ENCODE peak calls at places on chromosomes 4 and X, in four cellular contexts. One of them, this sample, is unnamed.

GRCh38 chr4:61911313-61911756 is 711.2 kb downstream of the ADGRL3 start:
- DNase-seq in A549: no peak
- DNase-seq in K562: no peak
- DNase-seq in GM12878: no peak
- DNase-seq in this sample: no peak

GRCh38 chr4:56655209-56655626 is 25.9 kb downstream of the HOPX start:
- DNase-seq in A549: no peak
- DNase-seq in K562: no peak
- DNase-seq in GM12878: no peak
- DNase-seq in this sample: no peak

GRCh38 chr4:6368096-6368495 is 98.4 kb downstream of the WFS1 start:
- DNase-seq in A549: no peak
- DNase-seq in K562: no peak
- DNase-seq in GM12878: no peak
- DNase-seq in this sample: no peak

GRCh38 chr4:57499786-57500185 is 389.6 kb upstream of the IGFBP7 start:
- DNase-seq in A549: peak
- DNase-seq in K562: no peak
- DNase-seq in GM12878: no peak
- DNase-seq in this sample: peak

GRCh38 chr4:67456577-67457196 is 88.6 kb downstream of the CENPC start:
- DNase-seq in A549: no peak
- DNase-seq in K562: no peak
- DNase-seq in GM12878: no peak
- DNase-seq in this sample: no peak

GRCh38 chrX:45557390-45557789 is 356.7 kb upstream of the DIPK2B start:
- DNase-seq in A549: peak
- DNase-seq in K562: no peak
- DNase-seq in GM12878: no peak
- DNase-seq in this sample: no peak

GRCh38 chr4:93478805-93479204 is 349.7 kb upstream of the ATOH1 start:
- DNase-seq in A549: no peak
- DNase-seq in K562: no peak
- DNase-seq in GM12878: no peak
- DNase-seq in this sample: no peak

GRCh38 chr4:174214102-174214878 is 69.2 kb downstream of the FBXO8 start:
- DNase-seq in A549: no peak
- DNase-seq in K562: no peak
- DNase-seq in GM12878: no peak
- DNase-seq in this sample: no peak

GRCh38 chrX:71621644-71622346 is 3.5 kb upstream of the CXCR3 start:
- DNase-seq in A549: no peak
- DNase-seq in K562: no peak
- DNase-seq in GM12878: no peak
- DNase-seq in this sample: no peak

GRCh38 chrX:124406294-124407013 is 60.1 kb downstream of the SH2D1A start:
- DNase-seq in A549: peak
- DNase-seq in K562: peak
- DNase-seq in GM12878: no peak
- DNase-seq in this sample: peak

GRCh38 chrX:2584216-2584615 is 83.4 kb upstream of the DHRSX start:
- DNase-seq in A549: no peak
- DNase-seq in K562: no peak
- DNase-seq in GM12878: no peak
- DNase-seq in this sample: no peak

GRCh38 chr4:1766336-1767057 is 26.6 kb upstream of the FGFR3 start:
- DNase-seq in A549: peak
- DNase-seq in K562: peak
- DNase-seq in GM12878: no peak
- DNase-seq in this sample: peak

GRCh38 chr4:185775792-185776555 is 36.0 kb downstream of the SORBS2 start:
- DNase-seq in A549: no peak
- DNase-seq in K562: no peak
- DNase-seq in GM12878: no peak
- DNase-seq in this sample: no peak

GRCh38 chr4:98289375-98289774 is 28.2 kb downstream of the RAP1GDS1 start:
- DNase-seq in A549: no peak
- DNase-seq in K562: no peak
- DNase-seq in GM12878: peak
- DNase-seq in this sample: no peak

GRCh38 chr4:142480244-142480643 is 365.9 kb downstream of the INPP4B start:
- DNase-seq in A549: peak
- DNase-seq in K562: no peak
- DNase-seq in GM12878: no peak
- DNase-seq in this sample: no peak

GRCh38 chr4:180665994-180666818 is 1577.0 kb upstream of the TENM3 start:
- DNase-seq in A549: peak
- DNase-seq in K562: peak
- DNase-seq in GM12878: no peak
- DNase-seq in this sample: peak

GRCh38 chr4:147985376-147985775 is 253.5 kb downstream of the ARHGAP10 start:
- DNase-seq in A549: no peak
- DNase-seq in K562: no peak
- DNase-seq in GM12878: no peak
- DNase-seq in this sample: no peak

DNA sequence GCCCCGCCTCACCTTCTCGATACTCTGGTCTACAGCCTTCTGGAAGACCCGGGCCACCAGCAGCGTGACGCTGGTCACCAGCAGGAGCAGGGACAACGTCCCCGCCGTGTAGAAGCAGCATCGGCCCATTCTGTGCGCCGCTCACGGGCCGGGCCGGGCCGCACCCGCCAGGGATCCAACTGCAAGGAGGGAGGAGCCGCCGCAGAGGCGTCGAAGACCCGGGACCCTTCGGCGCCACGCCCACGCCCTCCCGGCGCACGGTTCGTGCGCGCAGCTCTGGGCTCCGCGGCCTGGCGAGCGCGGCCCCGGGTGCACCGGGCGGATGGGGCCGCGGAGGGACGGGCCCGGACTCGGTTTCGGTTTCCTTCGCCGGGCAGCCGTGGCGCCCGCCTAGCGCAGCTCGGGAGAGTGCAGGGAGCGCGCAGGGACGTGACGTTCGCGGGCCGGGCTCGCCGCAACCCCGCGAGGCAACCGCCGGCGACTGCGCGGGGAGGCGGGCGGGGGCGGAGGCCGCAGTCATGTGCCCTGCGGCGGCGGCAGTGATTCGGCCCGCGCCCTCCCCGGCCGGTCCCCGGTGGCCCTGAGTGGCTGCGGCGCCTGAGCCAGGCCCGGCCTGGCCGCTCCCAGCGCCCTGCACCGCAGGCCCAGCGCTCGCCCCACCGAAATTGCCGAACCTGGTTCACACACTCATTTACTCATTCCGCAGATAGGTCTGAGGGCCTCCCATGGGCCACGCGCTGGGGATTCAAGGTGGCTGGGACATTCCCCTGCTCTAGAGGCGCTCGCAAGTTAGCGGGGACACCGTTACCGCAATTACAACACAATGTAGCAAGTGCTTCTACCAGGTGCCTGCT is at the start of gene SCARB2:
- DNase-seq in A549: peak
- DNase-seq in K562: peak
- DNase-seq in GM12878: no peak
- DNase-seq in this sample: peak
- TF ChIP-seq CHD4 in A549: no peak
- TF ChIP-seq CHD4 in K562: no peak
- TF ChIP-seq CHD4 in GM12878: no peak
- TF ChIP-seq CHD4 in this sample: no peak

DNA sequence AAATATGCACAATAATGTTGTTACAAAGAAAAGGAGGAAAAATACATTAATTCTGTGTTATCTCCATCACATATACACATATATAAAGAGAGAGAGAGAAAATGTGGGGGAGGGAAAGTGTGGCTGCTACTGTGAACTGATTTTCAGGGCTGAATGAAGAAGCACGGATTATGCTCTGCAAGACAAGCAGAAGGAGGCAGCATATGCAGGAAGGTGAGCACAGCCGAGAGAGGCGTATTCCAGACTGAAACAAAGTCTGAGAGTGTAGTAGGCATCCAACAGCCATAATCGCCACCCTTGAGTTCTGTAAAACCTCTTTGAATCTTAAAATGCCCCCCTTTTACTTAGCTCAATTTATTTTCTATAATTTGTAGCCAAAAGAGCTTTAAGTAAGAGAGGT is 1081.7 kb upstream of the GRID2 start:
- DNase-seq in A549: no peak
- DNase-seq in K562: no peak
- DNase-seq in GM12878: no peak
- DNase-seq in this sample: no peak
- TF ChIP-seq CHD4 in A549: no peak
- TF ChIP-seq CHD4 in K562: no peak
- TF ChIP-seq CHD4 in GM12878: no peak
- TF ChIP-seq CHD4 in this sample: no peak

DNA sequence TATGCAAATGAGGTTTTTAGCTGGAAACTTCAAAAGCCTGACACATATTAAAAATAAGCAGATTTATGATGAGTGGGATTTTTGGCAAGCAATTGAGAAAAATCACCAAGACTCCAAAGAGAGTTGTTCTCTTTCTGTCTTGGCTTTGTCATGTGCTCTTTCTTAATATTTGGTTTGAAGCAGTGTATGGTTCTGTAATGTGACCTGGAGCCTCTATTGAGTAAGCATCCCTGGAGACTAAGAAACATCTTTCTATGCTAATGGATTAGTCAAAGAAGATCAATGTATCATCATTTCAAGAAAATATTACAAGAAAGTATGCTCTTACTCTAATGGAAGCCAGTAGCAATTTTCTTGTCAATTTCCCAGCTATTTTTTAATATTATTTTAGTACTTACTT is 11.7 kb downstream of the TRIM2 start:
- DNase-seq in A549: no peak
- DNase-seq in K562: no peak
- DNase-seq in GM12878: no peak
- DNase-seq in this sample: no peak
- TF ChIP-seq CHD4 in A549: no peak
- TF ChIP-seq CHD4 in K562: no peak
- TF ChIP-seq CHD4 in GM12878: no peak
- TF ChIP-seq CHD4 in this sample: no peak

DNA sequence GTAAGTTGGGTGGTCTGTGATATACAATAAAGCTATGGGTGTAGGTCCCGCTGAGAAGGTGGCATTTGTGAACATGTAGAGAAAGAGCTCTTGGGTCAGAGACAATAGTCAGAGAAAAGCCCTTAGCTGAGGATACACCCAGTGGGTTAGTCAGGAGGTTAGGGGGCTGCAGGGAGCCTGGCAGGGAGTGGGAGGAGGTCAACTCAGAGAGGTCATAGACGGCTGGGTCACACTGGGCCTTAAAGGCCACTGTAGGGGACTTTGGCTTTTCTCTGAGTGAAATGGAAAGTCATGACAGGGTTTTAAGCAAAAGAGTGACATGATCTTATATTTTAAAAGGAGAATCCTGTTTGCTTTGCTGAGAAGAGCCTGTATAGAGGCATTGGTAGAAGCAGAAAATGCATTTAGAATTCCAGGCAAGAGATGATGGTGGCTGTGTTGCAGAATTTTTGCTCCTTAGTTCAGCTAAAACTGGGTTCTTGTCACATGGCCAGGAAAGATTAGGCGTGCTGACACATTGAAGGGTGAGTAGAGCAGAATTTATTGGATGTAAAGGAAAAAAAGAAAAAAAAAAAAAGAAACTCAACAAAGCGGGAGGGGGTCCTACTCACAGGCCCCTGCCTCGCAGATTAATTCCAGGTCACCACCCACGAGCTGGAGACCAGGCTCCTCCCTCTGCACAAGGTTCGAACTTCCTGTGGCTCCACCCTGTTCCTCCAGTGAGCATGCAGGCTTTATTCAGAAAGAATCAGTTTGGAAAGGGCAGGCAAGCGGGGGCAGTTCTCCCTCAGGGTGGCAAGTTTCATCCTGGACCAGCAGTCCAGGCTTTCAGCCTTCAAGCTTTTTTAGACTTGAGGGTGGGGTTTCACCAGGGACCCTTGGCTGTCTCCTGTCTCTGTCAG is 16.9 kb downstream of the MGST2 start:
- DNase-seq in A549: no peak
- DNase-seq in K562: peak
- DNase-seq in GM12878: no peak
- DNase-seq in this sample: no peak
- TF ChIP-seq CHD4 in A549: no peak
- TF ChIP-seq CHD4 in K562: no peak
- TF ChIP-seq CHD4 in GM12878: no peak
- TF ChIP-seq CHD4 in this sample: no peak

GRCh38 chr4:7697821-7698220 is 241.8 kb downstream of the AFAP1 start:
- DNase-seq in A549: no peak
- DNase-seq in K562: no peak
- DNase-seq in GM12878: no peak
- DNase-seq in this sample: no peak

GRCh38 chr4:7699040-7699439 is 240.6 kb downstream of the AFAP1 start:
- DNase-seq in A549: no peak
- DNase-seq in K562: no peak
- DNase-seq in GM12878: no peak
- DNase-seq in this sample: no peak

GRCh38 chr4:7699825-7700224 is 239.8 kb downstream of the AFAP1 start:
- DNase-seq in A549: no peak
- DNase-seq in K562: no peak
- DNase-seq in GM12878: no peak
- DNase-seq in this sample: no peak

GRCh38 chr4:7697326-7697725 is 242.3 kb downstream of the AFAP1 start:
- DNase-seq in A549: no peak
- DNase-seq in K562: no peak
- DNase-seq in GM12878: no peak
- DNase-seq in this sample: no peak

GRCh38 chr4:7698586-7698985 is 241.1 kb downstream of the AFAP1 start:
- DNase-seq in A549: no peak
- DNase-seq in K562: no peak
- DNase-seq in GM12878: no peak
- DNase-seq in this sample: no peak
- TF ChIP-seq CHD4 in A549: no peak
- TF ChIP-seq CHD4 in K562: no peak
- TF ChIP-seq CHD4 in GM12878: no peak
- TF ChIP-seq CHD4 in this sample: no peak

GRCh38 chrX:34218063-34218462 is 85.9 kb upstream of the FAM47A start:
- DNase-seq in A549: no peak
- DNase-seq in K562: no peak
- DNase-seq in GM12878: no peak
- DNase-seq in this sample: no peak
- TF ChIP-seq CHD4 in A549: no peak
- TF ChIP-seq CHD4 in K562: no peak
- TF ChIP-seq CHD4 in GM12878: no peak
- TF ChIP-seq CHD4 in this sample: no peak

GRCh38 chrX:17564689-17565409 is 172.4 kb upstream of the SCML1 start:
- DNase-seq in A549: no peak
- DNase-seq in K562: no peak
- DNase-seq in GM12878: no peak
- DNase-seq in this sample: no peak

GRCh38 chrX:17563515-17563914 is 173.8 kb upstream of the SCML1 start:
- DNase-seq in A549: no peak
- DNase-seq in K562: no peak
- DNase-seq in GM12878: no peak
- DNase-seq in this sample: no peak

GRCh38 chrX:17563076-17563475 is 174.2 kb upstream of the SCML1 start:
- DNase-seq in A549: no peak
- DNase-seq in K562: no peak
- DNase-seq in GM12878: no peak
- DNase-seq in this sample: no peak

GRCh38 chrX:17567173-17567572 is 170.1 kb upstream of the SCML1 start:
- DNase-seq in A549: no peak
- DNase-seq in K562: no peak
- DNase-seq in GM12878: no peak
- DNase-seq in this sample: no peak

GRCh38 chrX:17567821-17568220 is 169.5 kb upstream of the SCML1 start:
- DNase-seq in A549: no peak
- DNase-seq in K562: no peak
- DNase-seq in GM12878: no peak
- DNase-seq in this sample: no peak
- TF ChIP-seq CHD4 in A549: no peak
- TF ChIP-seq CHD4 in K562: no peak
- TF ChIP-seq CHD4 in GM12878: no peak
- TF ChIP-seq CHD4 in this sample: no peak

This sample was measured in HepG2.